ENCODE peak calls at places on chromosomes 1 and 21, in seven cellular contexts. W is stomach; N is retina; Q is naive thymus-derived CD8-positive, alpha-beta T cell; Z is hippocampal formation; B is CD4-positive, alpha-beta T cell; R is stimulated activated CD8-positive, alpha-beta memory T cell treated with anti-CD3 and anti-CD28 coated beads, Interleukin-2, amount 100 ng/mL, for 1 hour. T is an unnamed sample.

GRCh38 chr1:107135466-107135865 is 5.4 kb upstream of the NTNG1 start:
- DNase-seq in W (no peak), N (no peak), Q (no peak), Z (no peak), B (no peak), R (no peak), T (peak)

GRCh38 chr1:192878249-192878648 is 69.4 kb downstream of the RGS2 start:
- DNase-seq in W (no peak), N (no peak), Q (no peak), Z (no peak), B (no peak), R (no peak), T (peak)

GRCh38 chr1:26768755-26769154 is 19.0 kb upstream of the PIGV start:
- DNase-seq in W (no peak), N (no peak), Q (no peak), Z (no peak), B (no peak), R (no peak), T (peak)

GRCh38 chr1:152479792-152480595 is 30.6 kb upstream of the LCE5A start:
- DNase-seq in W (peak), N (no peak), Q (peak), Z (no peak), B (peak), R (peak), T (peak)

GRCh38 chr21:17793675-17794123 is 25.5 kb downstream of the C21orf91 start:
- DNase-seq in W (no peak), N (no peak), Q (peak), Z (no peak), B (no peak), R (no peak), T (peak)

GRCh38 chr1:101733340-101733739 is 263.4 kb downstream of the OLFM3 start:
- DNase-seq in W (no peak), N (no peak), Q (no peak), Z (no peak), B (no peak), R (no peak), T (no peak)

GRCh38 chr1:29677028-29678024 is 441.0 kb downstream of the PTPRU start:
- DNase-seq in W (peak), N (no peak), Q (no peak), Z (no peak), B (no peak), R (no peak), T (no peak)

GRCh38 chr1:15574741-15575140 is 10.1 kb downstream of the AGMAT start:
- DNase-seq in W (no peak), N (no peak), Q (no peak), Z (peak), B (no peak), R (no peak), T (no peak)